ENCODE peak calls at places on chromosome 22, in ten cellular contexts. D is A549, I is K562, C is sigmoid colon, P is spleen, E is H1, J is heart left ventricle, Q is transverse colon, H is GM12891, B is body of pancreas. O is an unnamed sample.

GRCh38 chr22:27075028-27075678 is 417.8 kb downstream of the MIAT start:
- DNase-seq in E (no peak), B (no peak), I (no peak), J (no peak), P (no peak), Q (no peak), C (no peak), D (no peak), H (no peak), O (no peak)

GRCh38 chr22:22714600-22715361 is 70.4 kb downstream of the GGTLC2 start:
- DNase-seq in B (no peak), E (no peak), Q (peak; percentile 26), J (no peak), D (no peak), H (no peak), C (no peak), I (no peak), P (no peak), O (no peak)

GRCh38 chr22:23896166-23896522 is 2.0 kb downstream of the MIF start:
- DNase-seq in I (no peak), B (no peak), H (no peak), Q (no peak), C (no peak), J (no peak), D (no peak), E (no peak), P (no peak), O (no peak)

GRCh38 chr22:37383342-37383741 is 43.9 kb downstream of the ELFN2 start:
- DNase-seq in I (no peak), D (no peak), P (no peak), H (no peak), B (no peak), Q (no peak), J (no peak), C (no peak), E (no peak), O (no peak)

GRCh38 chr22:42613869-42614268 is 814 bp downstream of the POLDIP3 start:
- DNase-seq in J (no peak), E (no peak), Q (no peak), I (no peak), D (no peak), B (no peak), P (no peak), H (no peak), C (no peak), O (no peak)

GRCh38 chr22:44580756-44581435 is 82.9 kb upstream of the RTL6 start:
- DNase-seq in P (peak; percentile 39), J (no peak), C (peak; percentile 27), H (no peak), I (no peak), E (no peak), Q (no peak), B (no peak), D (no peak), O (no peak)

GRCh38 chr22:36398602-36399472 is 11.1 kb upstream of the MYH9 start:
- DNase-seq in Q (peak; percentile 59), P (no peak), H (no peak), E (no peak), D (no peak), B (no peak), J (no peak), I (peak; percentile 26), C (no peak), O (no peak)

GRCh38 chr22:37329239-37330140 is 47.2 kb downstream of the CYTH4 start:
- DNase-seq in P (no peak), I (no peak), J (no peak), Q (no peak), B (no peak), D (peak; percentile 34), H (no peak), E (no peak), C (no peak), O (no peak)

GRCh38 chr22:20509344-20510047 is 2.1 kb downstream of the MED15 start:
- DNase-seq in J (peak; percentile 87), E (no peak), Q (peak; percentile 79), H (no peak), P (peak; percentile 79), D (peak; percentile 57), I (peak; percentile 87), B (peak; percentile 69), C (peak; percentile 89), O (no peak)

GRCh38 chr22:29270475-29271271 is 2.6 kb downstream of the EWSR1 start:
- DNase-seq in C (no peak), J (no peak), H (no peak), B (no peak), Q (no peak), D (peak; percentile 25), E (no peak), I (no peak), P (no peak), O (no peak)

GRCh38 chr22:29275819-29276565 is 7.9 kb downstream of the EWSR1 start:
- DNase-seq in H (no peak), C (no peak), Q (no peak), E (no peak), J (no peak), D (no peak), I (no peak), B (no peak), P (no peak), O (no peak)

GRCh38 chr22:29277927-29278326 is 9.9 kb downstream of the EWSR1 start:
- DNase-seq in J (no peak), I (no peak), D (no peak), C (no peak), E (no peak), Q (no peak), P (no peak), H (no peak), B (peak; percentile 84), O (no peak)

GRCh38 chr22:29272624-29273023 is 4.6 kb downstream of the EWSR1 start:
- DNase-seq in Q (no peak), H (no peak), C (no peak), E (no peak), B (no peak), D (no peak), P (no peak), I (no peak), J (no peak), O (no peak)

GRCh38 chr22:29275167-29275566 is 7.1 kb downstream of the EWSR1 start:
- DNase-seq in C (no peak), D (no peak), J (no peak), B (no peak), P (no peak), H (no peak), I (no peak), E (no peak), Q (no peak), O (no peak)
- TF ChIP-seq POLR2A in C (no peak), D (no peak), J (no peak), B (no peak), P (no peak), H (no peak), I (no peak), E (no peak), Q (no peak), O (no peak)

GRCh38 chr22:32142600-32142999 is 16.5 kb downstream of the C22orf42 start:
- DNase-seq in Q (no peak), B (no peak), I (no peak), D (no peak), E (no peak), J (no peak), C (no peak), H (no peak), P (no peak), O (no peak)
- TF ChIP-seq POLR2A in Q (no peak), B (no peak), I (no peak), D (no peak), E (no peak), J (no peak), C (no peak), H (no peak), P (no peak), O (no peak)

GRCh38 chr22:41446057-41446501 is 522 bp downstream of the TOB2 start:
- DNase-seq in E (no peak), J (peak; percentile 49), B (peak; percentile 44), H (no peak), D (no peak), C (peak; percentile 76), P (peak; percentile 91), I (peak; percentile 39), Q (peak; percentile 39), O (no peak)

GRCh38 chr22:41446639-41447434 is at the start of gene TOB2:
- DNase-seq in P (peak; percentile 99), Q (peak; percentile 97), J (peak; percentile 97), E (peak; percentile 88), I (peak; percentile 74), H (peak; percentile 62), D (peak; percentile 96), C (peak; percentile 98), B (peak; percentile 97), O (no peak)

GRCh38 chr22:41442240-41442792 is 4.3 kb downstream of the TOB2 start:
- DNase-seq in C (no peak), H (no peak), D (no peak), E (no peak), B (no peak), J (no peak), Q (no peak), I (no peak), P (no peak), O (no peak)

GRCh38 chr22:41445171-41446056 is 1.2 kb downstream of the TOB2 start:
- DNase-seq in P (peak; percentile 84), H (no peak), Q (peak; percentile 31), E (no peak), I (no peak), J (peak; percentile 51), C (peak; percentile 76), B (peak; percentile 33), D (peak; percentile 30), O (no peak)

GRCh38 chr22:41444360-41445170 is 2.0 kb downstream of the TOB2 start:
- DNase-seq in P (peak; percentile 95), D (peak; percentile 96), J (peak; percentile 92), Q (peak; percentile 93), E (peak; percentile 96), C (peak; percentile 97), B (peak; percentile 96), I (peak; percentile 34), H (peak; percentile 66), O (peak; percentile 75)
- TF ChIP-seq POLR2A in P (no peak), D (no peak), J (no peak), Q (peak; percentile 72), E (no peak), C (peak; percentile 47), B (no peak), I (no peak), H (no peak), O (no peak)

DNA sequence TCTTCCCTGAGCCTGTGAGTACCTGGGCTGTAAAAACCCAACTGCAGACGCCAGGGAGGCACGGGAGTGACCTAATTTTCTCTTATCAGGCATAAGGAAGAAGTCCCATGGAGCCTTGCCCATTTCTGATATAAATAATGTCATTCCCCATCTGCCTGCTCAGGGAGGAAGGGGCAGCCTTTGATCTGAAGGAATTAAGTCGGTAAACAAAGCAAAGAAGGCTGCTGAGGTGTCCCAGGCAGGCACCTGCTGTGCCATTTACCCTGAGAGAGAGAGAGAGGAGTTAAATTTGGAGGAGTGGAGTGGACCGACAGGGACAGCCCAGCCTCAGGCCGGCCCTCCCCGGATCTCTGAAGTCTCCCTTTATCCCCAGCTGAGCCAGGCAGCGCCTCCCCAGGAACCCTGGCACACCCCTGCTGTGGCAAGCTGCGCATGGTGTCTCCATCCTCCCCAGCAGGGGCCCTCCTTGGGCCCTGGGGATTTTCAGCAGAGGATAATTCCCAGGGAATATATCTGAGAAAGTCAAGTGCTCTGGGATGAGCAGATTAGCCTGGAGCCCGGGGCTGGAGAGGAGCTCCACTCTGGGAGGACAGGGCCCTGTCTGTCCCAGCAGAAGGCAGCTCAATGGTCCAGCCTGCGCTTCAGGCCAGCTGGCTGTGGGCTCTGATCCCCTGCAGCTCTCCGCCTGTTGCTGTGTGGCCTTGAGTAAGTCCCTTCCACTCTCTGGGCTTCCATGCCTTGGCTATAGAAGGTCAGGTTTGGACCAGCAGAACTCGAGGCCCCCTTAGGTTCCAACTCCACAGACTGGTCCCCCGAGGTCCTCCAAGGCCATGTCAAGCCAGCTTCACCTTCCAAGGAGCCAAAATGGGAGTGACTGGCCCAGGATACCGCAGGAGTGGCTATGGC is 17.5 kb upstream of the CABP7 start:
- DNase-seq in J (no peak), H (no peak), D (peak; percentile 29), P (no peak), B (no peak), Q (peak; percentile 23), C (no peak), E (no peak), I (no peak), O (peak; percentile 64)
- TF ChIP-seq POLR2A in J (no peak), H (no peak), D (no peak), P (no peak), B (no peak), Q (no peak), C (no peak), E (no peak), I (no peak), O (no peak)